ENCODE peak calls at places on chromosomes 13 and 19, in nine cellular contexts. P is GM12878, U is suprapubic skin, X is heart left ventricle, L is breast epithelium, F is uterus, M is A549, T is adrenal gland, C is upper lobe of left lung. Q is an unnamed sample.

GRCh38 chr13:113044431-113045114 is 61.0 kb upstream of the F7 start:
- DNase-seq in P (no peak), U (no peak), X (no peak), L (no peak), F (no peak), M (no peak), T (no peak), C (no peak), Q (no peak)

GRCh38 chr19:42412661-42413076 is 14.5 kb downstream of the LIPE start:
- DNase-seq in P (no peak), U (no peak), X (peak), L (no peak), F (no peak), M (no peak), T (peak), C (no peak), Q (no peak)

GRCh38 chr13:92974905-92975429 is 251.6 kb upstream of the GPC6 start:
- DNase-seq in P (no peak), U (no peak), X (no peak), L (no peak), F (no peak), M (no peak), T (no peak), C (no peak), Q (no peak)

GRCh38 chr13:97125810-97126738 is 96.1 kb upstream of the MBNL2 start:
- DNase-seq in P (peak), U (peak), X (peak), L (no peak), F (peak), M (no peak), T (no peak), C (peak), Q (no peak)

GRCh38 chr19:7450243-7451223 is 38.3 kb downstream of the PEX11G start:
- DNase-seq in P (peak), U (no peak), X (no peak), L (no peak), F (no peak), M (no peak), T (no peak), C (no peak), Q (no peak)

GRCh38 chr13:37481858-37482227 is 116.7 kb downstream of the POSTN start:
- DNase-seq in P (no peak), U (no peak), X (no peak), L (no peak), F (no peak), M (no peak), T (no peak), C (no peak), Q (no peak)

GRCh38 chr19:10922638-10923014 is 5.8 kb downstream of the YIPF2 start:
- DNase-seq in P (no peak), U (no peak), X (no peak), L (no peak), F (no peak), M (no peak), T (no peak), C (no peak), Q (no peak)

GRCh38 chr19:55251296-55252081 is 7.3 kb downstream of the PPP6R1 start:
- DNase-seq in P (no peak), U (no peak), X (no peak), L (no peak), F (no peak), M (no peak), T (no peak), C (no peak), Q (peak)

GRCh38 chr19:41154060-41154459 is 39.0 kb upstream of the CYP2S1 start:
- DNase-seq in P (no peak), U (no peak), X (no peak), L (no peak), F (no peak), M (no peak), T (no peak), C (no peak), Q (no peak)

GRCh38 chr13:98677398-98677797 is 75.1 kb downstream of the SLC15A1 start:
- DNase-seq in P (no peak), U (no peak), X (no peak), L (no peak), F (no peak), M (no peak), T (no peak), C (no peak), Q (no peak)

GRCh38 chr13:78753457-78753856 is 94.5 kb upstream of the OBI1 start:
- DNase-seq in P (no peak), U (no peak), X (no peak), L (no peak), F (no peak), M (no peak), T (no peak), C (no peak), Q (no peak)

GRCh38 chr13:51416107-51416506 is 36.7 kb downstream of the INTS6 start:
- DNase-seq in P (no peak), U (no peak), X (no peak), L (no peak), F (no peak), M (no peak), T (no peak), C (no peak), Q (no peak)

GRCh38 chr19:42242071-42242511 is 311 bp downstream of the GSK3A start:
- DNase-seq in P (no peak), U (peak), X (no peak), L (no peak), F (peak), M (no peak), T (no peak), C (no peak), Q (no peak)

GRCh38 chr13:64639206-64639605 is 2590.9 kb downstream of the PCDH9 start:
- DNase-seq in P (no peak), U (no peak), X (no peak), L (no peak), F (no peak), M (no peak), T (no peak), C (no peak), Q (no peak)

GRCh38 chr13:28297341-28297740 is 159.0 kb downstream of the PAN3 start:
- DNase-seq in P (no peak), U (no peak), X (no peak), L (no peak), F (no peak), M (no peak), T (no peak), C (no peak), Q (no peak)

GRCh38 chr13:75633285-75633684 is 2.8 kb upstream of the LMO7 start:
- DNase-seq in P (no peak), U (no peak), X (no peak), L (no peak), F (no peak), M (no peak), T (no peak), C (no peak), Q (peak)

GRCh38 chr13:51728972-51729371 is 75.0 kb downstream of the DHRS12 start:
- DNase-seq in P (no peak), U (no peak), X (no peak), L (no peak), F (no peak), M (no peak), T (no peak), C (no peak), Q (no peak)

GRCh38 chr13:24270639-24271131 is 38.7 kb upstream of the C1QTNF9 start:
- DNase-seq in P (peak), U (no peak), X (peak), L (no peak), F (peak), M (no peak), T (peak), C (peak), Q (peak)

GRCh38 chr13:29993716-29994488 is 143.5 kb upstream of the UBL3 start:
- DNase-seq in P (no peak), U (no peak), X (no peak), L (no peak), F (peak), M (no peak), T (no peak), C (no peak), Q (peak)

GRCh38 chr19:38733493-38734175 is 10.6 kb downstream of the CAPN12 start:
- DNase-seq in P (no peak), U (no peak), X (no peak), L (no peak), F (peak), M (peak), T (no peak), C (no peak), Q (peak)

GRCh38 chr13:83716121-83716520 is 166.2 kb downstream of the SLITRK1 start:
- DNase-seq in P (no peak), U (no peak), X (no peak), L (no peak), F (no peak), M (no peak), T (no peak), C (no peak), Q (no peak)

GRCh38 chr19:8320564-8321066 is 560 bp downstream of the NDUFA7 start:
- DNase-seq in P (no peak), U (no peak), X (no peak), L (no peak), F (no peak), M (no peak), T (no peak), C (no peak), Q (no peak)

GRCh38 chr19:44657211-44657921 is 13.7 kb downstream of the PVR start:
- DNase-seq in P (no peak), U (peak), X (peak), L (no peak), F (peak), M (peak), T (peak), C (peak), Q (no peak)

GRCh38 chr13:28654276-28654675 is 4.7 kb upstream of the POMP start:
- DNase-seq in P (no peak), U (no peak), X (no peak), L (no peak), F (no peak), M (no peak), T (no peak), C (no peak), Q (no peak)

GRCh38 chr13:88887045-88887662 is 1216.0 kb downstream of the SLITRK5 start:
- DNase-seq in P (no peak), U (no peak), X (no peak), L (no peak), F (no peak), M (no peak), T (no peak), C (no peak), Q (no peak)

GRCh38 chr13:99439048-99439447 is 62.2 kb upstream of the TM9SF2 start:
- DNase-seq in P (no peak), U (no peak), X (no peak), L (no peak), F (no peak), M (no peak), T (no peak), C (no peak), Q (no peak)

GRCh38 chr13:48159436-48160225 is 64.7 kb upstream of the MED4 start:
- DNase-seq in P (no peak), U (no peak), X (no peak), L (no peak), F (no peak), M (no peak), T (no peak), C (no peak), Q (no peak)

GRCh38 chr19:34960103-34960805 is 3.8 kb downstream of the ZNF792 start:
- DNase-seq in P (no peak), U (no peak), X (no peak), L (no peak), F (no peak), M (no peak), T (no peak), C (no peak), Q (peak)

GRCh38 chr13:109998808-109999528 is 212.6 kb upstream of the IRS2 start:
- DNase-seq in P (no peak), U (no peak), X (no peak), L (no peak), F (no peak), M (peak), T (no peak), C (no peak), Q (peak)

GRCh38 chr13:42708391-42708790 is 73.0 kb upstream of the FAM216B start:
- DNase-seq in P (no peak), U (no peak), X (peak), L (no peak), F (no peak), M (no peak), T (no peak), C (no peak), Q (no peak)

GRCh38 chr13:44237276-44237767 is 136.3 kb upstream of the SERP2 start:
- DNase-seq in P (peak), U (peak), X (peak), L (no peak), F (peak), M (no peak), T (peak), C (peak), Q (no peak)

GRCh38 chr13:99376924-99377323 is 69.7 kb upstream of the GPR183 start:
- DNase-seq in P (no peak), U (no peak), X (no peak), L (no peak), F (no peak), M (no peak), T (no peak), C (no peak), Q (no peak)

GRCh38 chr19:32324631-32325215 is 20.7 kb upstream of the ZNF507 start:
- DNase-seq in P (no peak), U (no peak), X (no peak), L (no peak), F (no peak), M (no peak), T (no peak), C (no peak), Q (no peak)

GRCh38 chr13:21124853-21125252 is 51.5 kb downstream of the SKA3 start:
- DNase-seq in P (no peak), U (peak), X (peak), L (no peak), F (no peak), M (no peak), T (no peak), C (no peak), Q (no peak)

GRCh38 chr19:47229674-47230121 is 1.3 kb downstream of the BBC3 start:
- DNase-seq in P (no peak), U (no peak), X (no peak), L (no peak), F (no peak), M (no peak), T (no peak), C (no peak), Q (no peak)
- TF ChIP-seq POLR2A in P (no peak), U (no peak), X (no peak), L (no peak), F (no peak), M (no peak), T (no peak), C (no peak), Q (no peak)

GRCh38 chr19:14089412-14089661 is 1.2 kb downstream of the SAMD1 start:
- DNase-seq in P (no peak), U (no peak), X (no peak), L (no peak), F (no peak), M (no peak), T (peak), C (no peak), Q (no peak)

GRCh38 chr19:14089662-14090508 is 666 bp downstream of the SAMD1 start:
- DNase-seq in P (no peak), U (peak), X (peak), L (no peak), F (no peak), M (no peak), T (peak), C (no peak), Q (no peak)

GRCh38 chr19:14091885-14092462 is 1.4 kb upstream of the SAMD1 start:
- DNase-seq in P (no peak), U (peak), X (no peak), L (no peak), F (no peak), M (no peak), T (no peak), C (no peak), Q (no peak)

GRCh38 chr19:14090509-14091085 is at the start of gene SAMD1:
- DNase-seq in P (no peak), U (peak), X (peak), L (peak), F (peak), M (peak), T (peak), C (peak), Q (peak)

DNA sequence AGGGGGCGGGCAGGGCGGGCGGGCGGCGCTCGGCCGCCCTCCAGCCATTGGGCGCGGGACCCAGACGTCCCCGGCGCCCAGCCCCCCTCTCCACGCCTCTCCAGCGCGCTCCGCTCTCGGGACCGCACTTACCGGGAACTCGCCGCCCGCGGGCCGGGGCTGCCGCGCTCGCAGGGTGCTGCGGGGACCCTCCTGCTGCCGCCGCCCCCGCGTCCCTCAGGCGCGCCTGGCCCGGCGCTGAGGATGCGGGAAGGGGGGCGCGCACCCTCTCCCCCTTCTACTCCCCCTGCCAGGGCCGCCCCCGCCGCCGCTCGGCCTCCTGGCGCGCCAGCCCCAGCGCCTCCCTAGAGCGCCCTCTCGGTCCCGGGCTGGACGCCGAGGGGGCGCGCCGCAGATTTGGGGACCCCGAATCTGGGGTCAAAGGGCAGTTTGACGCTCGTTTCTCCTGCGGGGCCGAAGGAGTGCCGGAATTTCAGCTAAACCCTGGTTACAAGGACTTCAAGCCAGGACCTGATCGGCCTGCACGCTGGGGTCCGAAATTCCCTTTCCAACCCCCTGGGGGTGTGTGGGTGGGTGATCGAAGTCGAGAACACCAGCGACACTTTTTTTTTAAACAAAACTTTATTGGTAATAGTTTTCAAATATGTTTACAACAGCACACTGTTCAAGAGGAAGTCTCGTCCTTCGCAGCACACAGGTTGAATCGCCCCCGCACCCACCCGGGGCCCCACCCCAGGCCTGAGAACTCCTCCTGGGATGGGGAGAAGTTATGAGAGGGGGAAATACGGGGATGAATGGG is 734 bp upstream of the SAMD1 start:
- DNase-seq in P (no peak), U (peak), X (no peak), L (no peak), F (peak), M (peak), T (peak), C (peak), Q (peak)
- TF ChIP-seq POLR2A in P (peak), U (no peak), X (peak), L (no peak), F (peak), M (peak), T (peak), C (peak), Q (peak)

DNA sequence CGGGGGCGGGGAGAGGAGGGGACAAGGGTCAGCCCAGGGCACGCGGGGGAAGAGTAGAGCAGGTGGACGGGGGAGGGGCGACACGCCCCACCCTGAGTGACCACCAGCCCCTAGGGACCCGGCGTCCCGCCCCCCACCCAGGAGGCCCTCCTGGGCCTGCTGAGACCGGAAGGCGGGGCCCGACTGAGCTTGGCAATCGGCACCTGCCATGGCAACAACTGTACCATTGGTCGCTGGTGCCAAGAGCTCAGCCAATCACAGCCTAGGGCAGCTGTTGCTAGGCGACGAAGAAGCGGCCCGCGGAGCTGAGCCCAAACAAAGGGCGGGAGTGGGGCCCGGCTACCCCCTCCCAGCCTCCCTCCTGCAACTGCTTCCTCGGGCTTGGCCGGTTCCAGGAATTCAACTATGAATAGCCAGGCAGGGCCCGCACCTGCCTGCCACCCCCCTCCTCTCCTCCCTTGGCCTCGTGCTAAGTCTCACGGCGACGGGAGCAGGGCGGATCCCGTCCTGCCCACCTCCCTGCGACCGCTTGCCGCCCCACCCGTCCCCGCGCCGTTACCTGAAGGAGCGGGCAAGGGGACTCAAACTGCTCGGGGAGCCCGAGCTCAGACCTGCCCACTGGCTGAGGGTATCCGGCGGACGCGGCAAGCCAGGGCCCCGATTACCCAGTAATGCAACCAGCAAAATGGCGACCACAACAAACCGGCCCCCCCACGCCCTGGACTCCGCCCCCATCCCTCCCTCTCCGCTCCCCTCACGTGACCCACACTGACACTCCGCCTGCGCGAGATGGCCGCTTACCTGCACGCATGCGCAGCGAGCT is at the start of gene DYRK1B:
- DNase-seq in P (peak), U (peak), X (peak), L (peak), F (peak), M (peak), T (peak), C (peak), Q (peak)
- TF ChIP-seq POLR2A in P (peak), U (no peak), X (peak), L (no peak), F (peak), M (peak), T (no peak), C (peak), Q (peak)

GRCh38 chr13:41564046-41564445 is 106.7 kb downstream of the RGCC start:
- DNase-seq in P (no peak), U (no peak), X (no peak), L (no peak), F (no peak), M (no peak), T (no peak), C (no peak), Q (no peak)
- TF ChIP-seq POLR2A in P (no peak), U (no peak), X (no peak), L (no peak), F (no peak), M (no peak), T (no peak), C (no peak), Q (no peak)

DNA sequence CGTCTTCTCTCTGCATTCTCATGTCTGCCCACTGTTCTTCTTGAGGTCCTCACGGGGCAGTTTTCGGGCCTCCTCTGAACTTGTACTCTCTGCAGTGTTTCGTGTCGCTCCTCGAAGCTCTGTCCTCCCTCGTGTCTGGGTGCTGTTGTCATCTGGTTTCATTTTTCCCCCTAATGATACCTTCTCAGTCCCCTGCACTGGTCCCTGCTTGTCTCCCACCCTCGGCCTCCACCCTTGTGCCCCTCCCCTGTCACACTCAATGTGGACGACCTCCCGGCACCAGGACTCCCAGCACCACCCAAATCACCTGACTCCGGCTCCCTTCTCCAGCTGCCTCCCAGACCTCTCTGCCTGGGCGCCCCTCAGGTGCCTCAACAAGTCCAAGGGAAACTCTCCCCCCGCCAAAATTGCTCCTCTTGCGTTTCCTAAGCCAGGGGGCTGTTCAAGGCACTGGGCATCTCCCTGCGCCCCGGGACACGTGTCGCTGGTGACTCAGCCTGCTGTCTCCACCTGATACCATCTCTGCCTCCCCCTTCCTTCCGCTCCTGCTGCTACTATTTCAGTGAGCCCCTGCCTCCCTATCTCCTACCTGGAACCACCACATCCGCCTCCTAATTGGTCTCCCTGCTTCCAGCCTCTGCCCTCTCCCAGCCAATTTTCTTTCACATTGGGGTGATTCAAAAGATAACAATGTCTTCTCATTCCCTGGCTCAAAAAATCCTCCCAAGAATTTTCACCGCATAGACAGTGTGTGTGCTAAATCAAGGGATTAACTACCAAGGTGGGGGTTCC is 49.5 kb downstream of the RFX2 start:
- DNase-seq in P (no peak), U (peak), X (no peak), L (peak), F (no peak), M (no peak), T (no peak), C (peak), Q (peak)
- TF ChIP-seq POLR2A in P (no peak), U (no peak), X (no peak), L (no peak), F (no peak), M (no peak), T (no peak), C (no peak), Q (peak)

GRCh38 chr19:48965806-48966540 is 864 bp downstream of the FTL start:
- DNase-seq in P (peak), U (peak), X (peak), L (peak), F (peak), M (peak), T (peak), C (peak), Q (no peak)
- TF ChIP-seq POLR2A in P (peak), U (no peak), X (no peak), L (no peak), F (no peak), M (no peak), T (no peak), C (peak), Q (no peak)